ENCODE peak calls at places on chromosome 13, in six cellular contexts. One of them, this sample, is unnamed.

GRCh38 chr13:99605417-99606321 is 104.4 kb downstream of the TM9SF2 start:
- DNase-seq in glutamatergic neuron: peak
- DNase-seq in mucosa of gallbladder: peak
- DNase-seq in NCI-H510A: peak
- DNase-seq in GM04503: no peak
- DNase-seq in CD8-positive, alpha-beta T cell: no peak
- DNase-seq in this sample: peak

GRCh38 chr13:23466144-23467002 is 32.9 kb upstream of the SACS start:
- DNase-seq in glutamatergic neuron: peak
- DNase-seq in mucosa of gallbladder: peak
- DNase-seq in NCI-H510A: peak
- DNase-seq in GM04503: peak
- DNase-seq in CD8-positive, alpha-beta T cell: peak
- DNase-seq in this sample: peak

GRCh38 chr13:113297370-113297871 is 382 bp downstream of the LAMP1 start:
- DNase-seq in glutamatergic neuron: peak
- DNase-seq in mucosa of gallbladder: no peak
- DNase-seq in NCI-H510A: no peak
- DNase-seq in GM04503: no peak
- DNase-seq in CD8-positive, alpha-beta T cell: peak
- DNase-seq in this sample: peak

GRCh38 chr13:50592412-50593145 is 250.9 kb downstream of the DLEU7 start:
- DNase-seq in glutamatergic neuron: no peak
- DNase-seq in mucosa of gallbladder: no peak
- DNase-seq in NCI-H510A: no peak
- DNase-seq in GM04503: peak
- DNase-seq in CD8-positive, alpha-beta T cell: no peak
- DNase-seq in this sample: no peak

GRCh38 chr13:98549006-98549727 is 27.7 kb downstream of the STK24 start:
- DNase-seq in glutamatergic neuron: no peak
- DNase-seq in mucosa of gallbladder: no peak
- DNase-seq in NCI-H510A: no peak
- DNase-seq in GM04503: peak
- DNase-seq in CD8-positive, alpha-beta T cell: no peak
- DNase-seq in this sample: no peak

GRCh38 chr13:110799246-110800236 is 86.0 kb downstream of the ING1 start:
- DNase-seq in glutamatergic neuron: no peak
- DNase-seq in mucosa of gallbladder: peak
- DNase-seq in NCI-H510A: no peak
- DNase-seq in GM04503: peak
- DNase-seq in CD8-positive, alpha-beta T cell: no peak
- DNase-seq in this sample: no peak

GRCh38 chr13:90238433-90238832 is 1109.1 kb upstream of the MIR17HG start:
- DNase-seq in glutamatergic neuron: no peak
- DNase-seq in mucosa of gallbladder: no peak
- DNase-seq in NCI-H510A: no peak
- DNase-seq in GM04503: no peak
- DNase-seq in CD8-positive, alpha-beta T cell: no peak
- DNase-seq in this sample: no peak

GRCh38 chr13:53250272-53250875 is 221.8 kb downstream of the OLFM4 start:
- DNase-seq in glutamatergic neuron: no peak
- DNase-seq in mucosa of gallbladder: peak
- DNase-seq in NCI-H510A: peak
- DNase-seq in GM04503: peak
- DNase-seq in CD8-positive, alpha-beta T cell: no peak
- DNase-seq in this sample: no peak

GRCh38 chr13:98385591-98385990 is 191.3 kb downstream of the STK24 start:
- DNase-seq in glutamatergic neuron: no peak
- DNase-seq in mucosa of gallbladder: peak
- DNase-seq in NCI-H510A: no peak
- DNase-seq in GM04503: no peak
- DNase-seq in CD8-positive, alpha-beta T cell: no peak
- DNase-seq in this sample: no peak

GRCh38 chr13:45482571-45483173 is 17.9 kb downstream of the COG3 start:
- DNase-seq in glutamatergic neuron: no peak
- DNase-seq in mucosa of gallbladder: no peak
- DNase-seq in NCI-H510A: no peak
- DNase-seq in GM04503: no peak
- DNase-seq in CD8-positive, alpha-beta T cell: no peak
- DNase-seq in this sample: no peak

GRCh38 chr13:24279267-24279666 is 30.1 kb upstream of the C1QTNF9 start:
- DNase-seq in glutamatergic neuron: no peak
- DNase-seq in mucosa of gallbladder: no peak
- DNase-seq in NCI-H510A: no peak
- DNase-seq in GM04503: no peak
- DNase-seq in CD8-positive, alpha-beta T cell: no peak
- DNase-seq in this sample: no peak

GRCh38 chr13:110617326-110618072 is 2.2 kb downstream of the NAXD start:
- DNase-seq in glutamatergic neuron: no peak
- DNase-seq in mucosa of gallbladder: peak
- DNase-seq in NCI-H510A: no peak
- DNase-seq in GM04503: no peak
- DNase-seq in CD8-positive, alpha-beta T cell: no peak
- DNase-seq in this sample: no peak

GRCh38 chr13:106629068-106629712 is 61.3 kb upstream of the ARGLU1 start:
- DNase-seq in glutamatergic neuron: no peak
- DNase-seq in mucosa of gallbladder: no peak
- DNase-seq in NCI-H510A: no peak
- DNase-seq in GM04503: no peak
- DNase-seq in CD8-positive, alpha-beta T cell: no peak
- DNase-seq in this sample: no peak

GRCh38 chr13:47251771-47252170 is 354.9 kb upstream of the HTR2A start:
- DNase-seq in glutamatergic neuron: no peak
- DNase-seq in mucosa of gallbladder: no peak
- DNase-seq in NCI-H510A: no peak
- DNase-seq in GM04503: no peak
- DNase-seq in CD8-positive, alpha-beta T cell: no peak
- DNase-seq in this sample: no peak

GRCh38 chr13:99053636-99054233 is 75.9 kb upstream of the DOCK9 start:
- DNase-seq in glutamatergic neuron: no peak
- DNase-seq in mucosa of gallbladder: no peak
- DNase-seq in NCI-H510A: no peak
- DNase-seq in GM04503: no peak
- DNase-seq in CD8-positive, alpha-beta T cell: no peak
- DNase-seq in this sample: peak

GRCh38 chr13:109666656-109667448 is 119.5 kb downstream of the IRS2 start:
- DNase-seq in glutamatergic neuron: no peak
- DNase-seq in mucosa of gallbladder: no peak
- DNase-seq in NCI-H510A: no peak
- DNase-seq in GM04503: no peak
- DNase-seq in CD8-positive, alpha-beta T cell: no peak
- DNase-seq in this sample: peak

GRCh38 chr13:50410921-50411712 is 395.9 kb downstream of the KCNRG start:
- DNase-seq in glutamatergic neuron: no peak
- DNase-seq in mucosa of gallbladder: no peak
- DNase-seq in NCI-H510A: no peak
- DNase-seq in GM04503: peak
- DNase-seq in CD8-positive, alpha-beta T cell: no peak
- DNase-seq in this sample: no peak

GRCh38 chr13:101267656-101268055 is 148.7 kb downstream of the NALCN start:
- DNase-seq in glutamatergic neuron: no peak
- DNase-seq in mucosa of gallbladder: no peak
- DNase-seq in NCI-H510A: no peak
- DNase-seq in GM04503: peak
- DNase-seq in CD8-positive, alpha-beta T cell: no peak
- DNase-seq in this sample: no peak

GRCh38 chr13:55627221-55627620 is 1513.5 kb upstream of the PRR20A start:
- DNase-seq in glutamatergic neuron: no peak
- DNase-seq in mucosa of gallbladder: no peak
- DNase-seq in NCI-H510A: no peak
- DNase-seq in GM04503: no peak
- DNase-seq in CD8-positive, alpha-beta T cell: no peak
- DNase-seq in this sample: no peak

GRCh38 chr13:74444161-74444571 is 310.0 kb upstream of the KLF12 start:
- DNase-seq in glutamatergic neuron: no peak
- DNase-seq in mucosa of gallbladder: no peak
- DNase-seq in NCI-H510A: no peak
- DNase-seq in GM04503: no peak
- DNase-seq in CD8-positive, alpha-beta T cell: no peak
- DNase-seq in this sample: no peak

GRCh38 chr13:30319703-30320102 is 12.4 kb upstream of the KATNAL1 start:
- DNase-seq in glutamatergic neuron: no peak
- DNase-seq in mucosa of gallbladder: no peak
- DNase-seq in NCI-H510A: no peak
- DNase-seq in GM04503: no peak
- DNase-seq in CD8-positive, alpha-beta T cell: no peak
- DNase-seq in this sample: no peak

GRCh38 chr13:37141011-37141410 is 35.5 kb upstream of the CSNK1A1L start:
- DNase-seq in glutamatergic neuron: no peak
- DNase-seq in mucosa of gallbladder: no peak
- DNase-seq in NCI-H510A: no peak
- DNase-seq in GM04503: no peak
- DNase-seq in CD8-positive, alpha-beta T cell: no peak
- DNase-seq in this sample: no peak

GRCh38 chr13:23579072-23579885 is 9.1 kb downstream of the TNFRSF19 start:
- DNase-seq in glutamatergic neuron: peak
- DNase-seq in mucosa of gallbladder: peak
- DNase-seq in NCI-H510A: peak
- DNase-seq in GM04503: no peak
- DNase-seq in CD8-positive, alpha-beta T cell: peak
- DNase-seq in this sample: peak

GRCh38 chr13:87827479-87827878 is 156.3 kb downstream of the SLITRK5 start:
- DNase-seq in glutamatergic neuron: no peak
- DNase-seq in mucosa of gallbladder: no peak
- DNase-seq in NCI-H510A: no peak
- DNase-seq in GM04503: peak
- DNase-seq in CD8-positive, alpha-beta T cell: no peak
- DNase-seq in this sample: no peak

GRCh38 chr13:85654227-85654626 is 145.0 kb downstream of the SLITRK6 start:
- DNase-seq in glutamatergic neuron: no peak
- DNase-seq in mucosa of gallbladder: no peak
- DNase-seq in NCI-H510A: no peak
- DNase-seq in GM04503: no peak
- DNase-seq in CD8-positive, alpha-beta T cell: no peak
- DNase-seq in this sample: no peak

GRCh38 chr13:40438999-40439797 is 227.2 kb downstream of the FOXO1 start:
- DNase-seq in glutamatergic neuron: no peak
- DNase-seq in mucosa of gallbladder: no peak
- DNase-seq in NCI-H510A: no peak
- DNase-seq in GM04503: no peak
- DNase-seq in CD8-positive, alpha-beta T cell: no peak
- DNase-seq in this sample: no peak

GRCh38 chr13:71610876-71611275 is 256.1 kb downstream of the DACH1 start:
- DNase-seq in glutamatergic neuron: no peak
- DNase-seq in mucosa of gallbladder: no peak
- DNase-seq in NCI-H510A: no peak
- DNase-seq in GM04503: no peak
- DNase-seq in CD8-positive, alpha-beta T cell: no peak
- DNase-seq in this sample: no peak